ENCODE peak calls at places on chromosomes 6 and 20, in eight cellular contexts. X, C, S, O, W, J, V and A are unnamed samples.

GRCh38 chr20:41366546-41367392 is at the start of gene EMILIN3:
- DNase-seq in V (no peak), J (peak; percentile 81), C (no peak), X (no peak), O (no peak), S (no peak), W (no peak), A (peak; percentile 95)

GRCh38 chr6:134029495-134030455 is 22.6 kb downstream of the SLC2A12 start:
- DNase-seq in O (no peak), C (peak; percentile 37), V (no peak), S (no peak), W (no peak), X (peak; percentile 71), J (no peak), A (no peak)

GRCh38 chr20:38700926-38701325 is 23.4 kb upstream of the SLC32A1 start:
- DNase-seq in W (no peak), X (no peak), J (peak; percentile 69), C (no peak), O (no peak), V (no peak), S (no peak), A (no peak)

GRCh38 chr20:60725311-60725906 is 526.7 kb upstream of the CDH4 start:
- DNase-seq in O (no peak), S (no peak), C (no peak), J (no peak), X (no peak), W (no peak), V (no peak), A (no peak)

GRCh38 chr20:22974354-22974753 is 60.8 kb upstream of the SSTR4 start:
- DNase-seq in S (no peak), W (no peak), C (no peak), O (no peak), X (peak; percentile 20), J (no peak), V (no peak), A (peak; percentile 33)

GRCh38 chr6:110341671-110342304 is 16.4 kb downstream of the METTL24 start:
- DNase-seq in X (no peak), J (no peak), V (no peak), S (no peak), W (no peak), C (no peak), O (no peak), A (peak; percentile 67)

GRCh38 chr6:75893058-75893775 is 144.2 kb downstream of the MYO6 start:
- DNase-seq in S (peak; percentile 80), C (peak; percentile 22), W (no peak), X (peak; percentile 36), J (no peak), V (no peak), O (no peak), A (peak; percentile 49)

GRCh38 chr6:152292595-152292994 is 344.6 kb downstream of the SYNE1 start:
- DNase-seq in O (no peak), C (no peak), W (no peak), J (no peak), X (no peak), S (no peak), V (no peak), A (no peak)

GRCh38 chr6:163414117-163414366 is 476 bp upstream of the QKI start:
- DNase-seq in X (no peak), J (no peak), O (no peak), S (no peak), W (no peak), C (no peak), V (no peak), A (no peak)

GRCh38 chr6:163413054-163413344 is 1.5 kb upstream of the QKI start:
- DNase-seq in W (no peak), S (no peak), O (no peak), V (no peak), X (no peak), J (no peak), C (no peak), A (no peak)

GRCh38 chr6:163414367-163415175 is at the start of gene QKI:
- DNase-seq in J (peak; percentile 70), C (no peak), V (peak; percentile 71), S (peak; percentile 81), O (peak; percentile 87), W (peak; percentile 95), X (peak; percentile 76), A (peak; percentile 94)

GRCh38 chr6:163413345-163414116 is 987 bp upstream of the QKI start:
- DNase-seq in V (peak; percentile 78), O (peak; percentile 87), W (peak; percentile 95), X (peak; percentile 84), J (peak; percentile 75), S (peak; percentile 90), C (peak; percentile 43), A (peak; percentile 96)

GRCh38 chr6:163412345-163412744 is 2.2 kb upstream of the QKI start:
- DNase-seq in X (no peak), J (no peak), C (no peak), V (no peak), S (no peak), O (no peak), W (no peak), A (no peak)
- H3K4me3 ChIP-seq in X (peak overlapping the region; percentile 72), J (peak overlapping the region; percentile 69), C (peak overlapping the region; percentile 94), V (peak overlapping the region; percentile 95), S (peak overlapping the region; percentile 73), O (no peak overlapping the region), W (peak overlapping the region; percentile 73), A (peak overlapping the region; percentile 93)

GRCh38 chr20:32207211-32207625 is 325 bp downstream of the PLAGL2 start:
- DNase-seq in S (no peak), O (no peak), J (peak; percentile 78), W (no peak), V (no peak), C (no peak), X (no peak), A (no peak)

GRCh38 chr20:32204485-32205115 is 2.9 kb downstream of the PLAGL2 start:
- DNase-seq in C (no peak), V (no peak), S (no peak), W (no peak), O (no peak), J (no peak), X (no peak), A (no peak)

GRCh38 chr20:32206383-32207210 is 946 bp downstream of the PLAGL2 start:
- DNase-seq in O (no peak), V (no peak), S (no peak), J (peak; percentile 65), C (no peak), X (no peak), W (no peak), A (peak; percentile 59)

GRCh38 chr20:32203556-32204484 is 3.7 kb downstream of the PLAGL2 start:
- DNase-seq in V (no peak), J (peak; percentile 63), S (no peak), W (no peak), C (no peak), O (no peak), X (peak; percentile 93), A (no peak)

GRCh38 chr20:32205502-32206382 is 1.8 kb downstream of the PLAGL2 start:
- DNase-seq in J (no peak), V (no peak), X (peak; percentile 38), W (no peak), S (peak; percentile 40), O (no peak), C (no peak), A (no peak)
- H3K4me3 ChIP-seq in J (peak overlapping the region; percentile 97), V (peak overlapping the region; percentile 99), X (peak overlapping the region; percentile 63), W (peak overlapping the region; percentile 91), S (peak overlapping the region; percentile 11), O (no peak overlapping the region), C (no peak overlapping the region), A (no peak overlapping the region)

DNA sequence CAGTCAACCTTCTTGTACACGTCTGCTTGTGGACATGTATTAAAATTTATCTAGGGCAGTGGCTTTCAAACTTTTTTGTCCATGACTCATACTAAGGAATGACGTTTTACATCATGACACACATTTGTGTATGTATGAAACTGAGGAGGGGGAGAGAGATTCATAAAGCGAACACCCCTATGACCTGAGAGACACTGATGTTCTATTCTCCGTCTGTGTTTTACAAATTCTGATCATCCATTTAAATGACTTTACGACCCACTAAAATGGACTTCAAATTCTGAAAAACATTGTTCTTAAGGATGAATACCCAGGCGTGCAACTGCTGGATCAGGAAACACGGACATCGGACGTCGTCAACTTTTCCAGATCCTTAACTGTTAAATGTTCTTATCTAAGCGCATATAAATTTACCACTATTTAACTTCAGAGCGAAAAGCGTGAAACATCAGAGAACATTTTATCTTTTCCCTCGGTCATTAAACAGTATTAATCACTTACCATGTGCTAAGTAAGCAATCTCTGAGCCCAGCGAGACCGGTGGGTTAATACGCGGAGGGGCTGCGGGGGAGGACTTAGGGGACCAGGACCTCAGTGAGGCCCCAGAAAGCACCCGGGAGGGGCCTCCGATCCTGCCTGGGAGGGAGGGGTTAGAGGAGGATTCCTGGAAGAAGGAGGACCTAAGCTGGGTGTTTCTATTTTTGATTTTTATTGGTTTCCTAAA is 1.2 kb downstream of the PLAGL1 start:
- DNase-seq in S (peak; percentile 54), O (no peak), V (no peak), W (peak; percentile 52), J (no peak), C (no peak), X (peak; percentile 49), A (peak; percentile 50)
- H3K4me3 ChIP-seq in S (peak overlapping the region; percentile 54), O (peak overlapping the region; percentile 54), V (peak overlapping the region; percentile 66), W (peak overlapping the region; percentile 72), J (peak overlapping the region; percentile 76), C (peak overlapping the region; percentile 57), X (peak overlapping the region; percentile 62), A (no peak overlapping the region)

GRCh38 chr20:63956664-63957003 is 418 bp upstream of the UCKL1 start:
- DNase-seq in W (no peak), S (no peak), O (no peak), C (no peak), J (no peak), V (no peak), X (no peak), A (no peak)

GRCh38 chr20:63955846-63956663 is at the start of gene UCKL1:
- DNase-seq in S (peak; percentile 91), J (peak; percentile 88), W (peak; percentile 97), V (peak; percentile 86), X (peak; percentile 78), O (peak; percentile 89), C (peak; percentile 50), A (peak; percentile 99)

GRCh38 chr20:63958471-63958870 is 2.3 kb upstream of the UCKL1 start:
- DNase-seq in S (no peak), O (no peak), J (no peak), V (no peak), W (no peak), X (no peak), C (no peak), A (peak; percentile 68)

GRCh38 chr20:63957690-63958441 is 1.6 kb upstream of the UCKL1 start:
- DNase-seq in J (peak; percentile 87), O (no peak), X (peak; percentile 55), S (no peak), C (no peak), W (peak; percentile 67), V (no peak), A (peak; percentile 98)

DNA sequence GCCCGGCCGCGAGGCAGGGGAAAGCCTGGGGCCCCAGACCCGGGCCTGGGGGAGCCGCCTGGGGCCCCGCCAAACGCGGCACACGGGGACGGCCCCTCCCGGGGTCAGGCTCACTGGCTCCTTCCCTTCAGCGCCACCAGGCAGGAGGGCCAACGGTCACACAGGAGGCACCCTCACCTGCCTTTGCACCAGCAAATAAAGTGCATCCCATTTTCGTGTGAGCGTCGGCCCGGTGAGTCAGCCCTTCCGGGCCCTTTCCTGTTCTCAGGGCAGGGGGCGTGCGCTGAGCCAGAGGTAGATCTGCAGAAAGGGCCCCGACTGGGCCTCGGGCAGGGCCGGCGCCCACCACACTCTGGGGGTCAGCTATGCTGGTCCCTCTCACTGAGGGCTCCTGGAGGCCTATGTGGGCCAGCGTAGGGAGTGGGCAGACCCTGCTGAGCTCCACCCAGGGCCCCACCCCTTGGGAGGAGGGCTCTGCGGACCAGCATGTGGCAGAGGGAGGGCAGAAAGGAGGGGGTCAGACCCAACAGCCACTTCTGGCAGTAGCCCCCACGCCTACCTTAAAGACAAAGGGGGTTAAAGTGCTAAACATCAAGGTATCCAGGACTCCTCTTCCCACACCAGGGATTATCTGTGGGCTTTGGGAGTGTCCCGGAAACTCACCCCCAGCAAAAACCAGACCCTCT is 931 bp upstream of the UCKL1 start:
- DNase-seq in W (peak; percentile 82), O (peak; percentile 64), J (peak; percentile 87), V (no peak), C (no peak), S (peak; percentile 56), X (peak; percentile 72), A (peak; percentile 95)
- H3K4me3 ChIP-seq in W (peak overlapping the region; percentile 100), O (no peak overlapping the region), J (peak overlapping the region; percentile 88), V (peak overlapping the region; percentile 97), C (peak overlapping the region; percentile 50), S (peak overlapping the region; percentile 58), X (peak overlapping the region; percentile 79), A (peak overlapping the region; percentile 65)